ENCODE peak calls at places on chromosomes 5 and 9, in seven cellular contexts. M is epithelial cell of proximal tubule; N is T1000; I is stimulated activated CD4-positive, alpha-beta T cell treated with anti-CD3 and anti-CD28 coated beads, Interleukin-2, amount 100 ng/mL, for 48 hours; O is HS-5; Q is aorta; B is central memory CD8-positive, alpha-beta T cell. K is an unnamed sample.

GRCh38 chr9:85536076-85536475 is 205.7 kb downstream of the AGTPBP1 start:
- DNase-seq in M (peak), N (peak), I (no peak), O (peak), Q (no peak), B (no peak), K (no peak)

GRCh38 chr9:32589083-32589713 is 16.2 kb upstream of the NDUFB6 start:
- DNase-seq in M (peak), N (no peak), I (no peak), O (no peak), Q (no peak), B (no peak), K (no peak)

GRCh38 chr5:180599590-180599914 is 8.3 kb upstream of the SCGB3A1 start:
- DNase-seq in M (no peak), N (no peak), I (no peak), O (no peak), Q (peak), B (no peak), K (peak)

GRCh38 chr9:90827181-90827866 is 25.7 kb downstream of the SYK start:
- DNase-seq in M (no peak), N (no peak), I (no peak), O (no peak), Q (no peak), B (no peak), K (no peak)

GRCh38 chr9:105856020-105856419 is 161.7 kb downstream of the TMEM38B start:
- DNase-seq in M (no peak), N (no peak), I (no peak), O (no peak), Q (no peak), B (no peak), K (no peak)

GRCh38 chr9:107481035-107481434 is 8.5 kb downstream of the KLF4 start:
- DNase-seq in M (no peak), N (no peak), I (no peak), O (no peak), Q (no peak), B (no peak), K (no peak)

GRCh38 chr9:98974106-98974505 is 30.4 kb downstream of the COL15A1 start:
- DNase-seq in M (no peak), N (no peak), I (no peak), O (no peak), Q (no peak), B (no peak), K (no peak)

GRCh38 chr5:125559296-125559695 is 812.9 kb upstream of the ZNF608 start:
- DNase-seq in M (peak), N (peak), I (no peak), O (peak), Q (no peak), B (no peak), K (no peak)

GRCh38 chr5:57683036-57683600 is 200.5 kb upstream of the ACTBL2 start:
- DNase-seq in M (no peak), N (no peak), I (no peak), O (no peak), Q (no peak), B (no peak), K (no peak)

K was measured in GM19239.